ENCODE peak calls at places on chromosomes 7 and 10, in seven cellular contexts. S is pancreas, Z is uterus, Q is stomach, C is Peyer's patch, H is OCI-LY7, T is body of pancreas. P is an unnamed sample.
A peak's percentile ranks its signal among the peaks of the same experiment; 100 is the strongest.

GRCh38 chr7:4880218-4880617 is 3.3 kb downstream of the RADIL start:
- DNase-seq in Q (no peak), T (no peak), H (no peak), Z (no peak), S (no peak), C (no peak), P (no peak)

GRCh38 chr7:2307690-2308107 is 6.5 kb downstream of the SNX8 start:
- DNase-seq in Z (no peak), H (peak; percentile 86), S (no peak), Q (no peak), T (no peak), C (no peak), P (peak; percentile 79)

GRCh38 chr10:48324580-48324979 is 18.1 kb downstream of the MAPK8 start:
- DNase-seq in C (no peak), H (no peak), S (no peak), Q (no peak), T (no peak), Z (no peak), P (no peak)

GRCh38 chr7:1849351-1849951 is 179.4 kb downstream of the ELFN1 start:
- DNase-seq in Q (no peak), Z (no peak), S (peak; percentile 10), T (no peak), H (no peak), C (no peak), P (no peak)

GRCh38 chr10:22894714-22895113 is 33.1 kb upstream of the ARMC3 start:
- DNase-seq in Z (no peak), T (no peak), S (no peak), C (no peak), H (no peak), Q (no peak), P (no peak)

GRCh38 chr7:38451840-38452239 is 178.4 kb upstream of the TARP start:
- DNase-seq in Q (no peak), C (no peak), Z (no peak), T (no peak), S (no peak), H (no peak), P (no peak)

GRCh38 chr10:75982611-75983369 is 551.4 kb downstream of the LRMDA start:
- DNase-seq in H (no peak), Z (peak; percentile 46), Q (peak; percentile 34), T (peak; percentile 47), S (peak; percentile 31), C (no peak), P (no peak)

GRCh38 chr10:93124580-93125318 is 51.1 kb downstream of the CYP26A1 start:
- DNase-seq in Q (no peak), C (no peak), H (no peak), T (no peak), Z (no peak), S (no peak), P (peak; percentile 18)

GRCh38 chr10:11610855-11611247 is 599 bp downstream of the USP6NL start:
- DNase-seq in H (peak; percentile 64), Q (no peak), Z (peak; percentile 30), C (peak; percentile 71), T (peak; percentile 38), S (peak; percentile 54), P (no peak)

GRCh38 chr10:24449334-24449740 is 240.4 kb downstream of the KIAA1217 start:
- DNase-seq in Z (no peak), C (no peak), H (no peak), Q (no peak), T (no peak), S (no peak), P (peak; percentile 49)

GRCh38 chr10:75858357-75858756 is 426.9 kb downstream of the LRMDA start:
- DNase-seq in H (no peak), Z (no peak), Q (no peak), C (no peak), S (no peak), T (no peak), P (no peak)

GRCh38 chr10:72328045-72328828 is 26.5 kb downstream of the DNAJB12 start:
- DNase-seq in H (peak; percentile 68), Q (peak; percentile 85), S (peak; percentile 86), C (peak; percentile 79), Z (peak; percentile 67), T (peak; percentile 77), P (no peak)

GRCh38 chr10:132096223-132096622 is 30.5 kb downstream of the JAKMIP3 start:
- DNase-seq in T (no peak), H (no peak), Q (peak; percentile 28), S (no peak), Z (no peak), C (no peak), P (no peak)

GRCh38 chr7:8365499-8366110 is 67.8 kb upstream of the NXPH1 start:
- DNase-seq in Q (no peak), T (no peak), C (no peak), H (peak; percentile 7), S (no peak), Z (no peak), P (no peak)

GRCh38 chr10:74050653-74051052 is 52.7 kb downstream of the VCL start:
- DNase-seq in C (no peak), S (no peak), Q (no peak), H (no peak), Z (no peak), T (no peak), P (no peak)

GRCh38 chr7:117637937-117638336 is 158.1 kb downstream of the CFTR start:
- DNase-seq in Z (no peak), H (no peak), S (no peak), T (no peak), Q (no peak), C (no peak), P (no peak)

GRCh38 chr7:92723978-92724377 is 112.4 kb downstream of the CDK6 start:
- DNase-seq in Q (no peak), S (no peak), Z (peak; percentile 20), C (no peak), T (no peak), H (no peak), P (no peak)

GRCh38 chr7:81705206-81705605 is 64.6 kb downstream of the HGF start:
- DNase-seq in Z (no peak), T (no peak), Q (no peak), C (no peak), H (no peak), S (no peak), P (no peak)

GRCh38 chr7:127187740-127188139 is 65.0 kb downstream of the GRM8 start:
- DNase-seq in C (no peak), Q (no peak), S (no peak), T (no peak), Z (no peak), H (no peak), P (no peak)

GRCh38 chr10:132446661-132447445 is 49.9 kb downstream of the PWWP2B start:
- DNase-seq in H (peak; percentile 89), C (peak; percentile 84), Q (peak; percentile 84), S (peak; percentile 84), T (peak; percentile 74), Z (peak; percentile 56), P (peak; percentile 48)

GRCh38 chr10:60282771-60283353 is 106.8 kb downstream of the ANK3 start:
- DNase-seq in S (no peak), T (no peak), Q (no peak), H (peak; percentile 8), Z (no peak), C (no peak), P (peak; percentile 3)

GRCh38 chr7:107526672-107527071 is 37.0 kb downstream of the COG5 start:
- DNase-seq in Q (no peak), S (no peak), Z (no peak), C (no peak), T (no peak), H (no peak), P (no peak)

GRCh38 chr7:84675633-84676034 is 481.0 kb upstream of the SEMA3A start:
- DNase-seq in C (no peak), H (no peak), Q (peak; percentile 58), S (no peak), T (no peak), Z (no peak), P (no peak)

GRCh38 chr7:100544949-100545635 is 6.1 kb downstream of the AGFG2 start:
- DNase-seq in Z (peak; percentile 58), Q (peak; percentile 35), S (no peak), C (no peak), T (no peak), H (no peak), P (no peak)

GRCh38 chr7:157253850-157254249 is 83.0 kb upstream of the DNAJB6 start:
- DNase-seq in T (peak; percentile 90), H (no peak), S (peak; percentile 90), Z (no peak), Q (peak; percentile 94), C (no peak), P (no peak)

DNA sequence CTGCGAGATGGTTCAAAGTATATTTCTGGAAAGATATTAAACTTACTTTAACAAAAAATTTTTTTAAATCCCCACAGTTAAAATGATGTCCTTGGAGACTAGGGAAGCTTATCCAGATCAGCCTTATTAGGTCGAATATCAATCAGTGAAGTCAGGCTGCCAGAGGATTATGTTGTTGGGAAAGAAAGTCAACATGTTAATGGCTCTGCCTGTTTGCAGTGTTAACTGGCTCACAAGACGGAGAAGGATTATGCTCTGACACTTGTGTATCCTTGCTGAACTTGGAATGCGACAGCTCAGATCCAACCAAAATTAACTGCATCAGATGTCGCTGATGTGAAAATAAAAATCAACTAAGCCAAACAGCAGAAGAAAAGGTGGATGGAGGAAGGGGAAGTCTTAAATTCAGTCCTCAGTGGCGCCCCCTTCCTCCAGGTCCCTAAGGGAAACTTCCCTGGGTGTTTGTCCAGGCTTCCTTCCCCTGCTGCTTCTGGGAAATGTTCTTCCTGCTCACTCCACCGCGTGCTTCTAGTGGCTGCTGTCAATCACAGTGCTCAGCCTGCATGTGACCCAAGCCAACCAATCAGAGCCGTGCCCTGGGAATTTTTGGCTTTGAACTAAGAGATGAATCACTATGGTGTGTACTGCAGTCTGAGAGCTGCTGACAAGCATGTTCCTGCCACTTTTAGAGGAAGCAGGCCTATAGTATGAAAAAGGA is 690.4 kb upstream of the NRP1 start:
- DNase-seq in T (no peak), Q (no peak), C (no peak), S (no peak), H (no peak), Z (no peak), P (no peak)
- TF ChIP-seq CTCF in T (no peak), Q (no peak), C (no peak), S (no peak), H (no peak), Z (no peak), P (no peak)

GRCh38 chr10:119643306-119644214 is 7.6 kb upstream of the BAG3 start:
- DNase-seq in C (no peak), H (no peak), Q (no peak), S (no peak), T (no peak), Z (no peak), P (no peak)
- H3K4me3 ChIP-seq in C (no peak overlapping the region), H (no peak overlapping the region), Q (no peak overlapping the region), S (no peak overlapping the region), T (no peak overlapping the region), Z (no peak overlapping the region), P (no peak overlapping the region)

GRCh38 chr7:17520941-17521340 is 222.5 kb downstream of the AHR start:
- DNase-seq in H (no peak), T (no peak), S (no peak), Q (no peak), C (no peak), Z (no peak), P (no peak)

GRCh38 chr7:17521437-17521836 is 223.0 kb downstream of the AHR start:
- DNase-seq in Z (no peak), C (no peak), S (no peak), Q (no peak), T (no peak), H (no peak), P (no peak)

GRCh38 chr7:17516768-17517167 is 218.3 kb downstream of the AHR start:
- DNase-seq in H (no peak), Z (no peak), T (no peak), Q (no peak), S (no peak), C (no peak), P (no peak)
- TF ChIP-seq CTCF in H (no peak), Z (no peak), T (no peak), Q (no peak), S (no peak), C (no peak), P (no peak)

GRCh38 chr7:20776214-20776875 is 10.3 kb downstream of the SP8 start:
- DNase-seq in H (no peak), C (no peak), Q (no peak), T (no peak), S (no peak), Z (no peak), P (no peak)
- H3K4me3 ChIP-seq in H (no peak overlapping the region), C (no peak overlapping the region), Q (no peak overlapping the region), T (no peak overlapping the region), S (no peak overlapping the region), Z (no peak overlapping the region), P (no peak overlapping the region)